ENCODE peak calls at places on chromosomes 13 and 19, in four cellular contexts. M is HCT116, D is fibroblast of lung, A is OCI-LY7. E is an unnamed sample.

GRCh38 chr13:94636942-94637578 is 35.4 kb downstream of the GPR180 start:
- DNase-seq in M (no peak), D (no peak), A (no peak), E (no peak)

GRCh38 chr13:35839746-35840273 is 291.4 kb downstream of the DCLK1 start:
- DNase-seq in M (no peak), D (no peak), A (no peak), E (no peak)

GRCh38 chr19:31838163-31838798 is 489.0 kb upstream of the TSHZ3 start:
- DNase-seq in M (no peak), D (peak), A (no peak), E (no peak)

GRCh38 chr19:751501-752341 is 809 bp downstream of the MISP start:
- DNase-seq in M (no peak), D (peak), A (no peak), E (no peak)

GRCh38 chr19:18633321-18633720 is 3.5 kb upstream of the KLHL26 start:
- DNase-seq in M (no peak), D (no peak), A (no peak), E (no peak)

GRCh38 chr13:68304287-68304893 is 1074.3 kb upstream of the PCDH9 start:
- DNase-seq in M (peak), D (peak), A (peak), E (peak)

GRCh38 chr19:11539495-11540365 is 1.1 kb downstream of the CNN1 start:
- DNase-seq in M (no peak), D (peak), A (no peak), E (peak)

GRCh38 chr13:24865158-24865557 is 101.2 kb downstream of the RNF17 start:
- DNase-seq in M (no peak), D (no peak), A (peak), E (no peak)

GRCh38 chr19:49690073-49690655 is 752 bp upstream of the CPT1C start:
- DNase-seq in M (no peak), D (no peak), A (no peak), E (peak)

GRCh38 chr19:49689133-49690072 is at the start of gene ADM5:
- DNase-seq in M (no peak), D (no peak), A (no peak), E (peak)

GRCh38 chr19:49687150-49687549 is 2.2 kb upstream of the ADM5 start:
- DNase-seq in M (no peak), D (no peak), A (no peak), E (no peak)

GRCh38 chr19:49687566-49688316 is 1.7 kb upstream of the ADM5 start:
- DNase-seq in M (no peak), D (no peak), A (no peak), E (peak)

GRCh38 chr19:49688531-49689132 is 762 bp upstream of the ADM5 start:
- DNase-seq in M (no peak), D (no peak), A (no peak), E (peak)
- H3K4me2 ChIP-seq in M (no peak), D (no peak), A (no peak), E (peak)

GRCh38 chr19:45913874-45914830 is at the start of gene NANOS2:
- DNase-seq in M (peak), D (no peak), A (peak), E (peak)
- TF ChIP-seq CTCF in M (peak), D (no peak), A (peak), E (peak)

DNA sequence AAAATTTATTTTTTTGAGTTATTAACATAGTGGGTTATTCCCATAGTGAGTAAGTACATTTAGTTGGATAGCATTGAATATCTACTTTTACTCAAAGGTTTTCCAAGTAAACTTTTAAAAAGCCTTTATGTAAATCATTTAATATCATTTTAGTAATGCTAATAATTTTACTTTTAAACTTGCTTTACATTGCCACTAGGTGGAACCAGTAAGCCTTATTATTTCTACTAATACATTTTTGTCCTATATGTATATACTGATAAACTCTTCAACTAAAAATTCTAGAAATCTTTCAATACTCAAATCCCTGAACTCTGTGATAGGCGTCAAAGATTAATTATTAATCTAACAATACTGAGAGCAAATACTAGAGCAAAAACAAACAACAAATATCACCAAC is 1709.2 kb upstream of the PCDH20 start:
- DNase-seq in M (peak), D (peak), A (peak), E (peak)
- H2AFZ ChIP-seq in M (no peak), D (no peak), A (no peak), E (no peak)

DNA sequence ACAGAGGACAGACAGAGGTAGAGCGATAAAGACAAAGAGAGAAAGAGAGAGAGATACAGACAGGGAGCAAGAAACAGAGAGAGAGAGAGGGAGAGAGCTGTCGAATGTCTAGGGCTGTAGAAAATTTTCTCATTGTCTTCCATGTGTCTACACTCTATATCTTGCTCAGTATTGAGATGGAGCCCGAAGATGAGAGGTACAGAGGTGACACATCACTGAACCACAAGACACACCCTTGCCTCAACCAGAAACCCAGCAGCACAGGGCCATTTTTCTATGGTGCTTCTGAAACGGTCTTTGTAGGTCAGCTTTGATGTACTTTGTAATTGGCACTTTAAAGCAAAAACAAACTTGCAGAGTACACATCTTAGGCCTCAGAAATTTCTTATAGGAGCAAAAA is 111.9 kb downstream of the KL start:
- DNase-seq in M (no peak), D (no peak), A (no peak), E (no peak)
- H3K4me2 ChIP-seq in M (no peak), D (no peak), A (no peak), E (no peak)

GRCh38 chr19:46016426-46017094 is 6.3 kb downstream of the PGLYRP1 start:
- DNase-seq in M (peak), D (peak), A (peak), E (peak)
- TF ChIP-seq CTCF in M (peak), D (peak), A (peak), E (peak)

DNA sequence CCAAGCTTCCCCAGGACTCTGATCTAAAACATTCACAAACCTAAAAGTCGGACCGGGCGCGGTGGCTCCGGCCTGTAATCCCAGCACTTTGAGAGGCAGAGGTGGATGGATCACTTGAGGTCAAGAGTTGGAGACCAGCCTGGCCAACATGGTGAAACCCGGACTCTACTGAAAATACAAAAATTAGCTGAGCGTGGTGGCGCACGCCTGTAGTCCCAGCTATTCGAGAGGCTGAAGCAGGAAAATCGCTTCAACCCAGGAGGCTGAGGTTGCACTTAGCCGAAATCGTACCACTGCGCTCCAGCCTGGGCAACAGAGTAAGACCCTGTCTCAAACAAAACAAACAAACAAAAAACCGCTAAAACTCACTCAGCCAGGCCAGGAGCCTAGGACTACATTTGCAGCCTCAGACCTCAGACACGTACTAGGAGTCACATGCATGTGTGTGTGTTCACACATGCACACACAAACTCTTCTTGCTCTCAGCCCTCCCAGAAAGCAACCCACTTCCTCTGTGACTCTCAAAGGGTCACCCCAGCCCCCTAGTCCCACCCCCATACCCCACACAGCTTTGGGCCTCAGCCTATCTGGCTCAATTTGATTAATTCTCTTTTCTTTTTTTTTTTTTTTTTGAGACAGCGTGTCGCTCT is 704 bp upstream of the NOTCH3 start:
- DNase-seq in M (no peak), D (no peak), A (no peak), E (no peak)
- H2AFZ ChIP-seq in M (peak), D (peak), A (no peak), E (peak)

GRCh38 chr13:60268203-60268555 is 104.5 kb upstream of the DIAPH3 start:
- DNase-seq in M (no peak), D (no peak), A (no peak), E (no peak)
- H3K4me2 ChIP-seq in M (no peak), D (peak), A (peak), E (peak)

GRCh38 chr19:5520501-5520900 is 47.3 kb downstream of the TINCR start:
- DNase-seq in M (no peak), D (no peak), A (no peak), E (no peak)

GRCh38 chr19:5514001-5514400 is 53.8 kb downstream of the TINCR start:
- DNase-seq in M (no peak), D (no peak), A (no peak), E (no peak)

GRCh38 chr19:5519076-5519475 is 48.7 kb downstream of the TINCR start:
- DNase-seq in M (no peak), D (no peak), A (no peak), E (no peak)

DNA sequence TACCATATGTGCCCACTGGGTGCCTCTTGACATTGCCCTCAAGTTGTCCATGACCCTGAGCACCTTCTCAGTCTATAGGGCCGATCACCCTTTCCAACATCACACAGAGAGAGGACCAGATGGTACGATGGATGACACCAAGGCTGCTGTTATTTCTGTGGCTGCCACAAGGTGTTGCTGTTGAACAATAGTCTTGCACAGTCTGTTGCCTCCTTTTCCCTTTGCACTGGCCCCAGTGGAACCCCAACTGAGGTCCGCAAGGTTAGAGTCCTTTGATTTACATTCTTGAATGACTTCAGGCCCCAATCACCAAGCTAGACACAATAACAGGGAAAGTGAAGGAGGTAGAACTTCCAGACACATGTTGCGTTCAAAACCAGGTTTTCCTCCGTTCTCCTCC is 52.0 kb downstream of the TINCR start:
- DNase-seq in M (no peak), D (no peak), A (peak), E (peak)
- TF ChIP-seq CTCF in M (peak), D (no peak), A (peak), E (peak)

GRCh38 chr19:42121666-42122069 is 10.6 kb downstream of the POU2F2 start:
- DNase-seq in M (no peak), D (peak), A (peak), E (peak)

GRCh38 chr19:42124386-42124901 is 7.8 kb downstream of the POU2F2 start:
- DNase-seq in M (no peak), D (no peak), A (no peak), E (no peak)

GRCh38 chr19:42123765-42124164 is 8.5 kb downstream of the POU2F2 start:
- DNase-seq in M (no peak), D (no peak), A (no peak), E (no peak)

GRCh38 chr19:42121036-42121621 is 11.1 kb downstream of the POU2F2 start:
- DNase-seq in M (no peak), D (no peak), A (no peak), E (no peak)

DNA sequence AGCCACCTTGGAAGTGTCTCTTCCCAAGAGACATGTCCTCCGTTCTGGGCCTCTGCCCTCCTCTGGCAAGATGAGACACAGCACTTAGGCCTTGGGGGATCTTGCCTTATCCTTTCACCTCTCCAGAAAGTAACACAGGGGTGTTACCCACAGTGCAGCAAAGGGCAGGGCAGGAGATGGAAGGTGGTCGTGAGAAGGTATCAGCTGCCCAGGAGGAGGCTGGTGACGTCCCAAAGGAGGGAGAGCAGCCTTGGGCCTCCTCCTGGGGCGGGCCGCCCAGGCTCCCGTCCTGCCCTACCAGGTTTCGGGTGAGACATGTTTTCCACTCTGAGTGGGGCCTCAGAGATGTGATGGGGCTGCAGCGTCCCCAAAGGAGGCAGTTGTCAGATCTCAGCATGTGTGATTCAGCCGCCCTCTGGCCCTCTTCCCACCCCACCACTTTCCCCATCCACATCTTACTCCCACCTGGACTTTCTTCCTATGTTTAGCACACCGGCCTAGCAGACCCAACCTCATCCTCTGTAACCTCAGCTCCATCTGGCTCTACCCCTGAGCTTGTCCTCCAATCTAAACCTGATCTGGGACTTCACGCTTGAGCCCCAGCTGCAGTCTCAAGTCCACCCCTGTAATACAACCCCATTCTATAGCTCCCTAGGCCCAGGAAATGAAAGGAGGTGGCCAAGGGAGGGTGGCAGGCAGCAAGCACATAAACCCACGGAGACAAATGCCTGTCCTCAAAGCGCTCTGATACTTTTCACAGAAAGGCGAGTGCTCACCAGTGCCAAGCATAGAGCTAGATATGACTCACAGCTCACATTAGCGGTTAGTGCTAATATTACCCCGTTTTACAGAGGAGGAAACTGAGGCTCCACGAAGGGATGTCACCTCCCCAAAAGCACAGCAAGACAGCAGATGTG is 9.3 kb downstream of the POU2F2 start:
- DNase-seq in M (no peak), D (no peak), A (peak), E (no peak)
- H2AFZ ChIP-seq in M (no peak), D (no peak), A (no peak), E (no peak)

GRCh38 chr19:13398780-13399726 is 107.2 kb downstream of the CACNA1A start:
- DNase-seq in M (peak), D (peak), A (no peak), E (no peak)
- H3K4me2 ChIP-seq in M (peak), D (peak), A (no peak), E (no peak)

E was measured in GM23338.